ENCODE peak calls at places on chromosomes 13 and 19, in seven cellular contexts. E is activated effector memory CD4-positive, alpha-beta T cell treated with Interleukin-2 at 50 U/mL for 16 hours; D is left lung; V is amygdala; Y is stimulated activated CD4-positive, alpha-beta T cell treated with anti-CD3 and anti-CD28 coated beads, Interleukin-1b, Interleukin-23, amount 100 ng/mL, for 1 hour; R is ecto neural progenitor cell; A is AG09319. T is an unnamed sample.

GRCh38 chr19:19539738-19540703 is 2.0 kb downstream of the CILP2 start:
- DNase-seq in R (peak), V (peak), Y (no peak), A (no peak), E (peak), D (peak), T (peak)

GRCh38 chr19:45087531-45087930 is 5.4 kb upstream of the PPP1R37 start:
- DNase-seq in E (peak), D (no peak), A (no peak), R (no peak), Y (no peak), V (no peak), T (peak)

GRCh38 chr19:55559684-55560083 is 14.3 kb upstream of the SBK3 start:
- DNase-seq in E (no peak), R (no peak), V (no peak), Y (no peak), A (no peak), D (no peak), T (no peak)

GRCh38 chr19:12112238-12112637 is 27.9 kb downstream of the ZNF20 start:
- DNase-seq in D (no peak), V (no peak), Y (no peak), R (no peak), A (no peak), E (no peak), T (no peak)

GRCh38 chr13:34926513-34926912 is 15.6 kb upstream of the NBEA start:
- DNase-seq in A (no peak), V (no peak), E (no peak), Y (no peak), R (no peak), D (no peak), T (no peak)

GRCh38 chr19:4304509-4305252 is at the start of gene FSD1:
- DNase-seq in E (peak), D (no peak), R (peak), A (no peak), Y (no peak), V (no peak), T (peak)

GRCh38 chr19:51079486-51080110 is 3.1 kb downstream of the KLK14 start:
- DNase-seq in D (no peak), R (no peak), Y (no peak), V (no peak), E (no peak), A (no peak), T (no peak)

GRCh38 chr19:35291916-35292315 is at the start of gene MAG:
- DNase-seq in Y (no peak), V (peak), D (no peak), E (no peak), A (no peak), R (no peak), T (no peak)

GRCh38 chr13:58991826-58992477 is 1171.8 kb downstream of the DIAPH3 start:
- DNase-seq in A (no peak), E (no peak), Y (no peak), D (no peak), R (no peak), V (no peak), T (no peak)

GRCh38 chr13:45713106-45713690 is 11.1 kb downstream of the CBY2 start:
- DNase-seq in A (no peak), D (no peak), V (no peak), Y (no peak), R (peak), E (no peak), T (no peak)

GRCh38 chr19:49997709-49998108 is 27.5 kb downstream of the VRK3 start:
- DNase-seq in Y (no peak), R (no peak), D (no peak), A (no peak), E (no peak), V (no peak), T (peak)

GRCh38 chr13:38496956-38497355 is 147.3 kb downstream of the UFM1 start:
- DNase-seq in E (no peak), D (no peak), A (no peak), V (no peak), Y (no peak), R (no peak), T (no peak)

GRCh38 chr13:56393549-56393948 is 747.2 kb upstream of the PRR20A start:
- DNase-seq in E (no peak), A (no peak), R (no peak), D (no peak), Y (no peak), V (no peak), T (no peak)

GRCh38 chr13:86051134-86052103 is 252.2 kb upstream of the SLITRK6 start:
- DNase-seq in Y (no peak), D (no peak), V (no peak), A (no peak), E (no peak), R (no peak), T (no peak)

GRCh38 chr19:35085947-35086346 is 29.7 kb upstream of the FXYD3 start:
- DNase-seq in R (no peak), Y (no peak), E (no peak), D (no peak), V (no peak), A (no peak), T (no peak)

GRCh38 chr19:38519988-38520387 is 86.5 kb downstream of the RYR1 start:
- DNase-seq in V (no peak), E (no peak), D (no peak), R (no peak), A (no peak), Y (no peak), T (no peak)

GRCh38 chr13:97474581-97474980 is 40.6 kb downstream of the RAP2A start:
- DNase-seq in Y (no peak), E (no peak), V (no peak), D (no peak), A (no peak), R (no peak), T (no peak)

GRCh38 chr13:77876176-77876575 is 42.5 kb downstream of the EDNRB start:
- DNase-seq in A (peak), D (no peak), E (no peak), Y (no peak), R (no peak), V (no peak), T (no peak)

GRCh38 chr13:54162069-54162468 is 1133.5 kb downstream of the OLFM4 start:
- DNase-seq in Y (no peak), D (no peak), E (no peak), A (no peak), R (no peak), V (no peak), T (no peak)

GRCh38 chr13:113855931-113856715 is 7.8 kb downstream of the GAS6 start:
- DNase-seq in R (peak), V (no peak), A (no peak), D (no peak), Y (no peak), E (no peak), T (no peak)

GRCh38 chr19:49343127-49343526 is 7.9 kb downstream of the CD37 start:
- DNase-seq in D (peak), V (no peak), E (no peak), Y (no peak), R (no peak), A (no peak), T (no peak)

GRCh38 chr19:14318873-14319272 is 62.4 kb upstream of the ADGRE5 start:
- DNase-seq in V (no peak), D (no peak), Y (no peak), A (no peak), E (no peak), R (no peak), T (no peak)

GRCh38 chr13:67353891-67354459 is 123.8 kb upstream of the PCDH9 start:
- DNase-seq in Y (no peak), V (no peak), A (no peak), R (no peak), E (no peak), D (no peak), T (no peak)

GRCh38 chr13:42247883-42248282 is 24.1 kb upstream of the AKAP11 start:
- DNase-seq in V (no peak), R (no peak), D (no peak), E (no peak), Y (no peak), A (no peak), T (no peak)